ENCODE peak calls at places on chromosomes 16 and 17, in nine cellular contexts. I is colonic mucosa, N is GM23248, C is adrenal gland, P is K562, R is GM06990, A is HAP-1, J is thyroid gland, S is iris pigment epithelial cell. B is an unnamed sample.

GRCh38 chr17:29590979-29591736 is 1.7 kb upstream of the GIT1 start:
- DNase-seq in S (peak; percentile 68), P (peak; percentile 64), C (no peak), A (peak; percentile 80), R (peak; percentile 67), I (no peak), J (peak; percentile 56), N (peak; percentile 77), B (no peak)

GRCh38 chr17:16929281-16929680 is 42.6 kb downstream of the TNFRSF13B start:
- DNase-seq in A (no peak), S (no peak), J (no peak), C (no peak), I (no peak), N (no peak), R (no peak), P (no peak), B (peak; percentile 6)

GRCh38 chr16:1538804-1539520 is 5.5 kb downstream of the TMEM204 start:
- DNase-seq in P (no peak), J (no peak), C (peak; percentile 83), I (no peak), A (no peak), R (no peak), S (no peak), N (no peak), B (no peak)

GRCh38 chr16:71205482-71206131 is 24.9 kb downstream of the HYDIN start:
- DNase-seq in P (no peak), I (no peak), S (no peak), N (no peak), R (no peak), J (peak; percentile 2), C (no peak), A (no peak), B (peak; percentile 42)

GRCh38 chr16:75559564-75560372 is 3.7 kb upstream of the TMEM231 start:
- DNase-seq in N (peak; percentile 74), P (peak; percentile 38), C (no peak), J (peak; percentile 4), S (peak; percentile 78), A (no peak), R (no peak), I (no peak), B (no peak)

GRCh38 chr17:19374136-19374535 is 4.2 kb upstream of the MAPK7 start:
- DNase-seq in R (no peak), S (no peak), C (peak; percentile 54), A (no peak), J (no peak), P (no peak), I (no peak), N (peak; percentile 15), B (no peak)

GRCh38 chr17:28570716-28571254 is 539 bp downstream of the PIGS start:
- DNase-seq in J (peak; percentile 56), C (peak; percentile 74), S (no peak), R (peak; percentile 67), P (peak; percentile 66), I (peak; percentile 69), A (peak; percentile 58), N (peak; percentile 52), B (peak; percentile 25)

GRCh38 chr17:16285646-16286008 is 67.6 kb downstream of the CENPV start:
- DNase-seq in N (no peak), R (no peak), C (no peak), I (no peak), P (no peak), A (no peak), J (no peak), S (no peak), B (no peak)

GRCh38 chr17:39196820-39197331 is 593 bp downstream of the CACNB1 start:
- DNase-seq in N (peak; percentile 63), I (peak; percentile 58), S (no peak), J (peak; percentile 52), R (peak; percentile 47), P (peak; percentile 49), C (no peak), A (peak; percentile 46), B (no peak)

GRCh38 chr16:50209548-50210265 is 56.6 kb downstream of the TENT4B start:
- DNase-seq in I (peak; percentile 42), S (no peak), C (no peak), A (no peak), R (no peak), N (no peak), P (no peak), J (peak; percentile 13), B (no peak)

GRCh38 chr16:7513429-7513828 is 180.8 kb downstream of the RBFOX1 start:
- DNase-seq in S (no peak), P (peak; percentile 54), N (no peak), A (peak; percentile 17), R (no peak), J (peak; percentile 10), C (no peak), I (no peak), B (no peak)

GRCh38 chr17:7782237-7782636 is 51.8 kb upstream of the KDM6B start:
- DNase-seq in I (no peak), R (no peak), P (no peak), J (no peak), C (no peak), S (peak; percentile 66), N (peak; percentile 67), A (no peak), B (no peak)

GRCh38 chr16:80573700-80574120 is 32.9 kb downstream of the DYNLRB2 start:
- DNase-seq in R (no peak), A (no peak), S (no peak), C (no peak), I (no peak), J (no peak), P (no peak), N (no peak), B (no peak)

GRCh38 chr16:47965439-47965838 is 190.4 kb downstream of the ABCC12 start:
- DNase-seq in J (no peak), I (no peak), A (peak; percentile 72), R (no peak), C (no peak), N (no peak), P (no peak), S (peak; percentile 54), B (no peak)

GRCh38 chr17:4623249-4623648 is 18.2 kb downstream of the ALOX15 start:
- DNase-seq in C (no peak), S (peak; percentile 77), I (no peak), J (no peak), A (no peak), N (peak; percentile 77), R (no peak), P (no peak), B (no peak)

GRCh38 chr17:13346081-13346533 is 255.6 kb downstream of the HS3ST3A1 start:
- DNase-seq in S (peak; percentile 99), A (no peak), R (no peak), N (peak; percentile 97), I (no peak), J (no peak), C (no peak), P (no peak), B (no peak)

GRCh38 chr17:8225813-8226535 is 15.6 kb upstream of the AURKB start:
- DNase-seq in I (peak; percentile 84), S (peak; percentile 78), R (peak; percentile 57), C (peak; percentile 91), N (peak; percentile 85), A (peak; percentile 90), J (peak; percentile 22), P (peak; percentile 28), B (no peak)

GRCh38 chr16:89395150-89396142 is 94.9 kb downstream of the ANKRD11 start:
- DNase-seq in N (peak; percentile 97), J (peak; percentile 98), S (peak; percentile 98), R (no peak), A (peak; percentile 70), I (peak; percentile 78), P (no peak), C (peak; percentile 98), B (peak; percentile 87)

GRCh38 chr17:54256530-54256929 is 433.8 kb downstream of the KIF2B start:
- DNase-seq in J (no peak), A (no peak), I (no peak), S (no peak), P (no peak), R (no peak), C (no peak), N (no peak), B (no peak)

GRCh38 chr17:37743875-37744632 is 805 bp downstream of the HNF1B start:
- DNase-seq in I (peak; percentile 64), P (no peak), A (no peak), N (no peak), R (peak; percentile 23), J (no peak), C (no peak), S (no peak), B (no peak)

GRCh38 chr16:20821682-20822081 is 15.4 kb downstream of the REXO5 start:
- DNase-seq in I (no peak), R (no peak), J (no peak), S (no peak), A (no peak), P (no peak), C (no peak), N (no peak), B (no peak)

GRCh38 chr17:32445075-32445427 is 741 bp downstream of the PSMD11 start:
- DNase-seq in N (peak; percentile 90), A (peak; percentile 50), R (no peak), I (peak; percentile 52), P (peak; percentile 24), J (no peak), C (peak; percentile 59), S (peak; percentile 82), B (no peak)

GRCh38 chr17:38922538-38923291 is 2.7 kb upstream of the LASP1NB start:
- DNase-seq in I (peak; percentile 81), P (no peak), R (no peak), C (peak; percentile 86), S (peak; percentile 65), N (peak; percentile 54), A (peak; percentile 45), J (peak; percentile 93), B (no peak)

GRCh38 chr17:49512296-49513043 is 17.4 kb downstream of the NGFR start:
- DNase-seq in J (no peak), P (no peak), C (no peak), N (no peak), A (no peak), S (no peak), I (no peak), R (no peak), B (no peak)

GRCh38 chr17:44906010-44906646 is 6.9 kb upstream of the EFTUD2 start:
- DNase-seq in R (no peak), P (no peak), I (no peak), C (no peak), N (peak; percentile 92), S (peak; percentile 83), J (no peak), A (no peak), B (no peak)

GRCh38 chr17:2792541-2793169 is 3.6 kb upstream of the RAP1GAP2 start:
- DNase-seq in R (no peak), I (no peak), P (no peak), C (no peak), J (no peak), N (no peak), A (no peak), S (no peak), B (no peak)

GRCh38 chr16:48913384-48913783 is 303.4 kb upstream of the N4BP1 start:
- DNase-seq in R (no peak), N (no peak), C (no peak), I (no peak), J (no peak), S (no peak), A (no peak), P (no peak), B (no peak)

GRCh38 chr17:59001158-59001814 is 105.4 kb downstream of the TRIM37 start:
- DNase-seq in P (peak; percentile 24), C (peak; percentile 90), R (peak; percentile 78), A (peak; percentile 38), N (peak; percentile 21), S (peak; percentile 75), J (peak; percentile 52), I (peak; percentile 24), B (no peak)

GRCh38 chr16:9499921-9500593 is 408.6 kb downstream of the HAPSTR1 start:
- DNase-seq in N (no peak), S (no peak), A (no peak), R (no peak), C (no peak), J (peak; percentile 71), P (no peak), I (no peak), B (peak; percentile 20)